ENCODE peak calls at places on chromosomes 6 and 20, in five cellular contexts. V is prostate gland, X is suprapubic skin, D is esophagus squamous epithelium, C is heart left ventricle. S is an unnamed sample.

GRCh38 chr6:69732640-69733039 is 64.2 kb downstream of the LMBRD1 start:
- DNase-seq in V (no peak), X (no peak), D (no peak), C (no peak), S (no peak)

GRCh38 chr20:58708246-58708931 is 15.8 kb downstream of the NPEPL1 start:
- DNase-seq in V (peak; percentile 2), X (peak; percentile 52), D (no peak), C (peak; percentile 18), S (no peak)

GRCh38 chr6:35327349-35328027 is 14.9 kb upstream of the PPARD start:
- DNase-seq in V (peak; percentile 39), X (no peak), D (no peak), C (no peak), S (peak; percentile 66)

GRCh38 chr6:353642-354614 is 37.6 kb upstream of the IRF4 start:
- DNase-seq in V (no peak), X (no peak), D (no peak), C (no peak), S (no peak)

GRCh38 chr6:97437087-97437486 is 154.1 kb upstream of the MMS22L start:
- DNase-seq in V (no peak), X (no peak), D (no peak), C (no peak), S (no peak)

GRCh38 chr6:15770347-15771143 is 107.7 kb upstream of the DTNBP1 start:
- DNase-seq in V (no peak), X (no peak), D (no peak), C (no peak), S (no peak)

GRCh38 chr6:293185-294174 is 1.2 kb downstream of the DUSP22 start:
- DNase-seq in V (no peak), X (peak; percentile 89), D (no peak), C (no peak), S (no peak)

GRCh38 chr20:33796263-33796906 is 14.8 kb upstream of the CHMP4B start:
- DNase-seq in V (peak; percentile 52), X (no peak), D (no peak), C (no peak), S (no peak)

GRCh38 chr6:65903992-65904391 is 197.0 kb upstream of the EYS start:
- DNase-seq in V (no peak), X (no peak), D (no peak), C (no peak), S (no peak)

GRCh38 chr6:153976921-153977693 is 61.9 kb upstream of the OPRM1 start:
- DNase-seq in V (no peak), X (no peak), D (no peak), C (no peak), S (no peak)

GRCh38 chr6:52276130-52276529 is 8.4 kb downstream of the MCM3 start:
- DNase-seq in V (no peak), X (no peak), D (no peak), C (no peak), S (no peak)

GRCh38 chr20:49832632-49833327 is 20.2 kb downstream of the SLC9A8 start:
- DNase-seq in V (peak; percentile 76), X (no peak), D (no peak), C (no peak), S (no peak)

GRCh38 chr6:141267420-141267819 is 865.3 kb upstream of the GJE1 start:
- DNase-seq in V (no peak), X (no peak), D (no peak), C (no peak), S (no peak)

GRCh38 chr6:3204921-3205320 is 22.5 kb downstream of the TUBB2B start:
- DNase-seq in V (no peak), X (no peak), D (no peak), C (no peak), S (no peak)

GRCh38 chr6:9527679-9528286 is 887.1 kb downstream of the TFAP2A start:
- DNase-seq in V (no peak), X (no peak), D (no peak), C (no peak), S (no peak)

GRCh38 chr6:3310710-3311109 is 52.0 kb downstream of the PSMG4 start:
- DNase-seq in V (peak; percentile 41), X (no peak), D (no peak), C (no peak), S (no peak)

GRCh38 chr20:61930776-61931475 is 134.8 kb downstream of the TAF4 start:
- DNase-seq in V (no peak), X (peak; percentile 48), D (no peak), C (peak; percentile 56), S (no peak)

GRCh38 chr6:28291573-28291972 is 10.2 kb downstream of the PGBD1 start:
- DNase-seq in V (no peak), X (no peak), D (no peak), C (no peak), S (no peak)

GRCh38 chr20:48928832-48929725 is 7.6 kb downstream of the ARFGEF2 start:
- DNase-seq in V (peak; percentile 49), X (no peak), D (no peak), C (no peak), S (no peak)

GRCh38 chr6:105389543-105389942 is 13.3 kb downstream of the PREP start:
- DNase-seq in V (no peak), X (no peak), D (no peak), C (no peak), S (no peak)

GRCh38 chr6:43334466-43335095 is 26.0 kb upstream of the CRIP3 start:
- DNase-seq in V (no peak), X (no peak), D (no peak), C (no peak), S (peak; percentile 23)

GRCh38 chr6:169579712-169580111 is 122.1 kb downstream of the WDR27 start:
- DNase-seq in V (no peak), X (no peak), D (no peak), C (no peak), S (no peak)

GRCh38 chr6:35264550-35265274 is 5.2 kb downstream of the ZNF76 start:
- DNase-seq in V (no peak), X (no peak), D (no peak), C (no peak), S (no peak)

GRCh38 chr20:24622856-24623255 is 153.4 kb downstream of the SYNDIG1 start:
- DNase-seq in V (no peak), X (no peak), D (no peak), C (no peak), S (no peak)

GRCh38 chr6:144497650-144498049 is 212.5 kb downstream of the UTRN start:
- DNase-seq in V (no peak), X (no peak), D (no peak), C (no peak), S (no peak)

GRCh38 chr20:60812561-60812960 is 439.5 kb upstream of the CDH4 start:
- DNase-seq in V (no peak), X (no peak), D (no peak), C (no peak), S (no peak)

GRCh38 chr6:75546401-75546800 is 52.8 kb upstream of the FILIP1 start:
- DNase-seq in V (no peak), X (no peak), D (no peak), C (no peak), S (no peak)

GRCh38 chr20:63873477-63873971 is 8.5 kb downstream of the TPD52L2 start:
- DNase-seq in V (no peak), X (peak; percentile 77), D (no peak), C (peak; percentile 74), S (peak; percentile 82)

GRCh38 chr6:31829633-31830492 is 2.3 kb downstream of the HSPA1B start:
- DNase-seq in V (no peak), X (no peak), D (no peak), C (no peak), S (no peak)

GRCh38 chr6:11392778-11393507 is 144.6 kb upstream of the TMEM170B start:
- DNase-seq in V (no peak), X (no peak), D (no peak), C (no peak), S (no peak)

GRCh38 chr6:150573041-150573681 is 26.5 kb upstream of the PLEKHG1 start:
- DNase-seq in V (no peak), X (no peak), D (no peak), C (no peak), S (no peak)

GRCh38 chr6:126152346-126152745 is 166.0 kb downstream of the TRMT11 start:
- DNase-seq in V (no peak), X (no peak), D (no peak), C (no peak), S (no peak)

GRCh38 chr6:164826831-164827468 is 482.5 kb downstream of the C6orf118 start:
- DNase-seq in V (no peak), X (no peak), D (no peak), C (no peak), S (no peak)

GRCh38 chr20:4737857-4738627 is 16.3 kb downstream of the PRND start:
- DNase-seq in V (no peak), X (no peak), D (no peak), C (no peak), S (no peak)

GRCh38 chr6:128655978-128656498 is 135.6 kb upstream of the PTPRK start:
- DNase-seq in V (no peak), X (no peak), D (no peak), C (no peak), S (peak; percentile 12)

GRCh38 chr20:38326309-38326708 is 20.0 kb upstream of the LBP start:
- DNase-seq in V (no peak), X (no peak), D (no peak), C (no peak), S (no peak)

GRCh38 chr20:38805958-38806854 is 709 bp downstream of the PPP1R16B start:
- DNase-seq in V (no peak), X (no peak), D (no peak), C (peak; percentile 67), S (no peak)

DNA sequence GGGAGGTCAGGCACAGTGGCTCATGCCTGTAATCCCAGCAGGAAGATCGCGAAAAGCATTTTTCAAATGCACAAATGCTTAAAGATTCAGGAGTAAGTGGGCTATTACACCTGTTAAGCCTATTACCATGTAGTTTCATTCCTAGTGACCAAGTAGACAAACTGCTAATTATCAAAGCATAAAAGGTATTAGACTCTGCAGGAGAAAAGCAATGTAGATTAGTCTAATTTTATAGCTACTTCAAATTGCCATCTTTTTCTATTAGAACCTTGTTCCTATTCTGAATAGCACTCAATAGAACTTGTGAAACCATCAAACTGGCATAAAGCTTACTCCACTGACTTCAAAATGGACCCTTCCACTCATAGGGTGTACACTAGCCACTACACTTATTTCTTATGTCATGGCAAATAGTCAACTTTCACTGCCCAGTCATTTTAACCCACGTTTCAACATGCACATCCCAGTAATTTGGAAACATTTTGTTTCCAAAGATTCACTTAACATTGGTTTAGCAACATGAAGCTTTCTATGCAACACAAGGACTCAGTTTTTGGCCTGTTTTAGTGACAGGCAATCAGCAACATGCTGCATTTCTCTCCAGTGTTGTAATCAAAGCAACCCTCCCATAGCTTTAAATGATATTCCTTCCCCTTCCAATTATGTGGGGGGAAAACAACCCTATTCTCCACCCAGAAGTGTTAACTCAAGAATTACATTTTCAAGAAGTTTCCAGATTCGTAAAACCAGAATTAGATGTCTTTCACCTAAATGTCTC is 3.9 kb downstream of the EEF1A1 start:
- DNase-seq in V (no peak), X (no peak), D (no peak), C (no peak), S (no peak)
- TF ChIP-seq POLR2A in V (no peak), X (no peak), D (no peak), C (no peak), S (no peak)

GRCh38 chr6:26195376-26195923 is 108.2 kb downstream of the HFE start:
- DNase-seq in V (peak; percentile 95), X (peak; percentile 90), D (no peak), C (peak; percentile 93), S (no peak)
- TF ChIP-seq POLR2A in V (peak; percentile 58), X (no peak), D (no peak), C (peak; percentile 5), S (no peak)

GRCh38 chr6:7879980-7880717 is 30.4 kb downstream of the TXNDC5 start:
- DNase-seq in V (no peak), X (no peak), D (no peak), C (no peak), S (no peak)
- TF ChIP-seq POLR2A in V (no peak), X (no peak), D (no peak), C (no peak), S (no peak)

GRCh38 chr20:46703435-46703834 is 6.0 kb upstream of the SLC2A10 start:
- DNase-seq in V (no peak), X (no peak), D (no peak), C (no peak), S (no peak)
- TF ChIP-seq POLR2A in V (no peak), X (no peak), D (no peak), C (no peak), S (no peak)